ENCODE peak calls at places on chromosomes 5 and 9, in eight cellular contexts. J is body of pancreas, C is Peyer's patch, G is pancreas, U is PC-9, Y is tibial nerve, Q is heart left ventricle, A is lung. R is an unnamed sample.

GRCh38 chr5:134533115-134533815 is 7.8 kb downstream of the JADE2 start:
- DNase-seq in J (peak; percentile 23), C (no peak), G (no peak), U (no peak), Y (peak; percentile 85), Q (peak; percentile 79), A (no peak), R (peak; percentile 69)

GRCh38 chr5:168104811-168105481 is 186.5 kb upstream of the WWC1 start:
- DNase-seq in J (no peak), C (no peak), G (no peak), U (no peak), Y (no peak), Q (no peak), A (no peak), R (no peak)

GRCh38 chr9:82410306-82410705 is 421.7 kb downstream of the SPATA31D1 start:
- DNase-seq in J (no peak), C (no peak), G (no peak), U (no peak), Y (no peak), Q (no peak), A (no peak), R (no peak)

GRCh38 chr5:10859393-10860195 is 98.6 kb upstream of the DAP start:
- DNase-seq in J (no peak), C (no peak), G (no peak), U (no peak), Y (no peak), Q (no peak), A (no peak), R (no peak)

GRCh38 chr5:88683506-88684135 is 199.4 kb downstream of the MEF2C start:
- DNase-seq in J (no peak), C (no peak), G (no peak), U (no peak), Y (no peak), Q (no peak), A (no peak), R (no peak)

GRCh38 chr5:96633820-96634219 is 28.4 kb upstream of the CAST start:
- DNase-seq in J (no peak), C (no peak), G (no peak), U (no peak), Y (no peak), Q (no peak), A (no peak), R (no peak)

GRCh38 chr5:150619359-150620230 is 20.9 kb upstream of the SYNPO start:
- DNase-seq in J (peak; percentile 57), C (no peak), G (no peak), U (no peak), Y (no peak), Q (peak; percentile 93), A (peak; percentile 64), R (peak; percentile 69)

GRCh38 chr9:2320632-2321031 is 301.0 kb upstream of the VLDLR start:
- DNase-seq in J (no peak), C (no peak), G (no peak), U (no peak), Y (no peak), Q (no peak), A (no peak), R (no peak)

GRCh38 chr9:7185612-7186011 is 427.8 kb downstream of the KDM4C start:
- DNase-seq in J (no peak), C (no peak), G (no peak), U (peak; percentile 81), Y (no peak), Q (no peak), A (no peak), R (no peak)

GRCh38 chr9:115517335-115518075 is 399.5 kb upstream of the TNC start:
- DNase-seq in J (no peak), C (no peak), G (no peak), U (no peak), Y (no peak), Q (no peak), A (no peak), R (no peak)

GRCh38 chr9:134834957-134835419 is 45.6 kb upstream of the FCN2 start:
- DNase-seq in J (no peak), C (no peak), G (no peak), U (no peak), Y (no peak), Q (no peak), A (no peak), R (no peak)

GRCh38 chr5:66674802-66675201 is 78.6 kb downstream of the MAST4 start:
- DNase-seq in J (no peak), C (no peak), G (no peak), U (no peak), Y (no peak), Q (no peak), A (no peak), R (no peak)

GRCh38 chr9:137009217-137009616 is 12.8 kb upstream of the CLIC3 start:
- DNase-seq in J (no peak), C (no peak), G (no peak), U (no peak), Y (no peak), Q (no peak), A (no peak), R (no peak)

GRCh38 chr5:324736-325612 is 3.5 kb downstream of the AHRR start:
- DNase-seq in J (no peak), C (no peak), G (no peak), U (no peak), Y (no peak), Q (no peak), A (no peak), R (no peak)

GRCh38 chr5:329758-330149 is 8.2 kb downstream of the AHRR start:
- DNase-seq in J (no peak), C (no peak), G (no peak), U (no peak), Y (no peak), Q (no peak), A (no peak), R (no peak)

GRCh38 chr5:322942-323879 is 1.7 kb downstream of the AHRR start:
- DNase-seq in J (no peak), C (no peak), G (no peak), U (no peak), Y (no peak), Q (no peak), A (no peak), R (no peak)

GRCh38 chr5:329106-329757 is 7.7 kb downstream of the AHRR start:
- DNase-seq in J (no peak), C (no peak), G (no peak), U (peak; percentile 72), Y (no peak), Q (no peak), A (no peak), R (no peak)

GRCh38 chr5:326109-326508 is 4.6 kb downstream of the AHRR start:
- DNase-seq in J (no peak), C (no peak), G (no peak), U (no peak), Y (no peak), Q (no peak), A (no peak), R (no peak)
- H3K27ac ChIP-seq in J (no peak overlapping the region), C (no peak overlapping the region), G (no peak overlapping the region), U (no peak overlapping the region), Y (no peak overlapping the region), Q (no peak overlapping the region), A (no peak overlapping the region), R (no peak overlapping the region)

GRCh38 chr9:101737705-101738565 is 512 bp downstream of the GRIN3A start:
- DNase-seq in J (peak; percentile 29), C (no peak), G (peak; percentile 60), U (no peak), Y (no peak), Q (no peak), A (no peak), R (no peak)

GRCh38 chr9:101736723-101737122 is 1.7 kb downstream of the GRIN3A start:
- DNase-seq in J (peak; percentile 17), C (no peak), G (no peak), U (no peak), Y (no peak), Q (no peak), A (no peak), R (peak; percentile 19)

GRCh38 chr9:101739311-101739710 is 864 bp upstream of the GRIN3A start:
- DNase-seq in J (no peak), C (no peak), G (no peak), U (no peak), Y (no peak), Q (no peak), A (no peak), R (no peak)

GRCh38 chr9:101738566-101739183 is at the start of gene GRIN3A:
- DNase-seq in J (peak; percentile 17), C (no peak), G (peak; percentile 59), U (no peak), Y (no peak), Q (peak; percentile 40), A (no peak), R (peak; percentile 42)

GRCh38 chr9:101737165-101737704 is 1.2 kb downstream of the GRIN3A start:
- DNase-seq in J (no peak), C (no peak), G (peak; percentile 47), U (no peak), Y (no peak), Q (no peak), A (no peak), R (no peak)
- H3K27me3 ChIP-seq in J (peaks cover 35% of the 10 kb centered on the region), C (peaks cover 28% of the 10 kb centered on the region), G (peaks cover 16% of the 10 kb centered on the region), U (peaks cover 3% of the 10 kb centered on the region), Y (peaks cover 65% of the 10 kb centered on the region), Q (peaks cover 29% of the 10 kb centered on the region), A (peaks cover 13% of the 10 kb centered on the region), R (peaks cover 91% of the 10 kb centered on the region)

DNA sequence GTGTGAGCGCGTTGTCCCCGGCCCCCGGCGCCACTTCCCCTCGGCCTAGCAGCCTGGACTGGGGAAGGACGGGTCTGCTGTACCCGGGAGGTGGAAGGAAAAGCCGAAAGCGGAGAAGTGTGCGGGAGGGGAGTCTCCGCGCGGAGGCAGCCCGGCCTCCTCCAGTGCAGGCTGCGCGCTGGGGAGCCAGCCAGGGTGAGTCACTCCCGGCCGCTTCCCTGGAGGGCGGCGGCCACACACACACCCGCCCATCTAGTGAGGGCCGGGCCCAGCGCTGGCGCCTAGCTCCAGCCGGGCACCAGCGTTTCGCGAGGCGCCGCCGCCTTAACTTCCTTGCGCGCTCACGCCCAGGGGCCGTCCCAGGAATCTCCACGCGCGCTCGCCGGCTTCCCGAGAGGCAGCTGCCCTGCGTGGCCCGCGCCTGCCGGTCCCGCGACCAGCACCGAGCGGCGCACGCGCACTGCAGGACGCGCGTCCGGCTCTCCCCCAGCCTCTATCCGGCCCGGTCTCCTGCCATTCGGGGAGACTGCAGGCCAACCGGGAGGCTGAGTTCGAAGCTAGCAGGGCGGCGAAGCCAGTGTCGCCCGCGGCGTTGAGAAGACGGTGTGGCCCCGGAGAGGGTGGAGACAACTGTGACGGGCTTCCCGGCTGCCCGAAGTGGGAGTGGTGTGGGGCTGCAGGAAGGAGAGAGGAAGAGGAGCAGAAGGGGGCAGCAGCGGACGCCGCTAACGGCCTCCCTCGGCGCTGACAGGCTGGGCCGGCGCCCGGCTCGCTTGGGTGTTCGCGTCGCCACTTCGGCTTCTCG is at the start of gene JAK2:
- DNase-seq in J (peak; percentile 90), C (peak; percentile 83), G (peak; percentile 90), U (peak; percentile 81), Y (peak; percentile 76), Q (peak; percentile 95), A (peak; percentile 88), R (peak; percentile 90)
- TF ChIP-seq CTCF in J (peak; percentile 39), C (peak; percentile 17), G (no peak), U (no peak), Y (peak; percentile 50), Q (peak; percentile 61), A (peak; percentile 2), R (peak; percentile 42)

DNA sequence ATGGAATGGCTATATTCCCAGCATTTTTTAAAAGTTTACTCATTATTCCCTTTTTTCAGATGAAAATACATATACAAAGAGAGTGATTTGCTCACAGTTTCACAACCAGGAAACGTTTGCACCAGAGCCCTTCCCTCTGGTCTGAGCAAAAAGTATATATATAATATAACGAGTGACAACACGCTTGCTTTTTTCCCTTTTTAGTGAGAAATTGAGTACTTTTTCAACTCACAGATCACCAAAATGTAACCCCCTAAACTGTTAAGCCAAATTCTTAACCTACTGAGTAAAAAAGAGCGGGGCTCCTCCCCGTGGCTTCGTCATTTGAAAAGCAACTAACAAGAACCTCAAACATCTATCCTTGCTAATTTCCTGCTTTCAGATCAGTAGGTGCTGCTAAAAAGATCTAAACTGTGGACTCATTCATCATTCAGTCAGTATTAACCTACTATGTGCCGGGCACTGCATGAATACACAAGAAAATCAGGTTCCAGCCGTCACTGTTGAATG is 955 bp upstream of the PTBP3 start:
- DNase-seq in J (peak; percentile 48), C (peak; percentile 61), G (no peak), U (peak; percentile 59), Y (no peak), Q (no peak), A (no peak), R (no peak)
- H3K27ac ChIP-seq in J (peak overlapping the region; percentile 87), C (peak overlapping the region; percentile 99), G (peak overlapping the region; percentile 79), U (peak overlapping the region; percentile 90), Y (peak overlapping the region; percentile 91), Q (peak overlapping the region; percentile 75), A (peak overlapping the region; percentile 89), R (peak overlapping the region; percentile 41)

R was measured in heart right ventricle.